ENCODE peak calls at places on chromosome 3, in eight cellular contexts. Y, J, T, G, Z, U, O and N are unnamed samples.

GRCh38 chr3:188605960-188606359 is 452.0 kb downstream of the LPP start:
- DNase-seq in Z (no peak), T (no peak), Y (no peak), J (no peak), U (no peak), O (no peak), G (no peak), N (no peak)

GRCh38 chr3:29525254-29525881 is 244.5 kb downstream of the RBMS3 start:
- DNase-seq in Z (peak; percentile 16), O (peak; percentile 61), G (peak; percentile 81), T (no peak), Y (peak; percentile 72), J (no peak), U (no peak), N (peak; percentile 50)

GRCh38 chr3:179768080-179768479 is 115.2 kb downstream of the USP13 start:
- DNase-seq in Y (peak; percentile 22), U (no peak), G (no peak), O (peak; percentile 22), J (no peak), T (no peak), Z (peak; percentile 13), N (peak; percentile 25)

GRCh38 chr3:83224101-83224868 is 1462.8 kb upstream of the GBE1 start:
- DNase-seq in G (no peak), O (no peak), Y (no peak), J (no peak), T (no peak), Z (no peak), U (no peak), N (no peak)

GRCh38 chr3:69524826-69525225 is 138.9 kb upstream of the FRMD4B start:
- DNase-seq in T (no peak), Y (no peak), J (no peak), U (no peak), Z (no peak), G (no peak), O (no peak), N (no peak)

GRCh38 chr3:33787328-33788009 is 11.0 kb upstream of the PDCD6IP start:
- DNase-seq in U (peak; percentile 60), Y (peak; percentile 62), Z (peak; percentile 68), J (no peak), G (peak; percentile 68), T (no peak), O (peak; percentile 74), N (peak; percentile 56)

GRCh38 chr3:39315420-39315819 is 14.1 kb upstream of the CCR8 start:
- DNase-seq in U (no peak), J (no peak), Z (no peak), G (no peak), Y (no peak), T (no peak), O (no peak), N (no peak)

GRCh38 chr3:146532406-146532805 is 12.0 kb downstream of the PLSCR1 start:
- DNase-seq in O (no peak), T (no peak), U (no peak), Z (no peak), G (no peak), J (no peak), Y (no peak), N (no peak)

GRCh38 chr3:137695351-137695750 is 68.8 kb upstream of the SOX14 start:
- DNase-seq in T (no peak), J (no peak), Y (no peak), O (no peak), Z (no peak), G (no peak), U (no peak), N (no peak)

GRCh38 chr3:157135671-157136396 is 24.1 kb downstream of the CCNL1 start:
- DNase-seq in J (no peak), Z (no peak), O (peak; percentile 51), T (no peak), U (no peak), Y (peak; percentile 56), G (peak; percentile 38), N (peak; percentile 50)

GRCh38 chr3:8445861-8446260 is 55.8 kb upstream of the LMCD1 start:
- DNase-seq in Y (no peak), J (no peak), U (no peak), Z (no peak), O (peak; percentile 82), T (no peak), G (no peak), N (no peak)

GRCh38 chr3:72458365-72458764 is 389.9 kb downstream of the SHQ1 start:
- DNase-seq in Z (peak; percentile 82), Y (no peak), U (no peak), O (no peak), J (no peak), G (no peak), T (no peak), N (peak; percentile 15)

GRCh38 chr3:191005790-191006189 is 143.3 kb upstream of the GMNC start:
- DNase-seq in J (no peak), T (no peak), U (no peak), Z (no peak), Y (no peak), G (no peak), O (no peak), N (no peak)

GRCh38 chr3:62559831-62560445 is 186.6 kb upstream of the FEZF2 start:
- DNase-seq in U (peak; percentile 10), O (peak; percentile 22), G (no peak), Z (no peak), J (no peak), T (peak; percentile 8), Y (no peak), N (no peak)

GRCh38 chr3:149134560-149134959 is 5.1 kb downstream of the HPS3 start:
- DNase-seq in U (no peak), O (no peak), G (no peak), T (no peak), J (no peak), Y (no peak), Z (no peak), N (no peak)

GRCh38 chr3:78647735-78648134 is 1120.1 kb downstream of the ROBO1 start:
- DNase-seq in O (no peak), U (no peak), Y (no peak), Z (no peak), G (no peak), J (no peak), T (no peak), N (no peak)

GRCh38 chr3:140223631-140224030 is 288.6 kb downstream of the CLSTN2 start:
- DNase-seq in J (peak; percentile 19), G (no peak), Z (no peak), O (peak; percentile 9), Y (no peak), U (no peak), T (no peak), N (no peak)

GRCh38 chr3:171227828-171228227 is 201.3 kb upstream of the SLC2A2 start:
- DNase-seq in J (no peak), U (no peak), Z (no peak), O (no peak), Y (no peak), T (no peak), G (no peak), N (no peak)

GRCh38 chr3:133871368-133872090 is 24.2 kb downstream of the RAB6B start:
- DNase-seq in Z (no peak), O (no peak), U (no peak), J (no peak), T (no peak), G (no peak), Y (no peak), N (no peak)

GRCh38 chr3:69203631-69204314 is 81.4 kb upstream of the LMOD3 start:
- DNase-seq in G (no peak), O (no peak), Y (no peak), T (no peak), U (no peak), Z (no peak), J (no peak), N (no peak)

GRCh38 chr3:197737749-197738462 is 1.2 kb upstream of the RUBCN start:
- DNase-seq in G (no peak), O (no peak), U (no peak), J (peak; percentile 46), T (no peak), Z (no peak), Y (no peak), N (no peak)
- H3K4me3 ChIP-seq in G (no peak overlapping the region), O (peak overlapping the region; percentile 81), U (peak overlapping the region; percentile 77), J (peak overlapping the region; percentile 94), T (no peak overlapping the region), Z (peak overlapping the region; percentile 93), Y (peak overlapping the region; percentile 88), N (no peak overlapping the region)

DNA sequence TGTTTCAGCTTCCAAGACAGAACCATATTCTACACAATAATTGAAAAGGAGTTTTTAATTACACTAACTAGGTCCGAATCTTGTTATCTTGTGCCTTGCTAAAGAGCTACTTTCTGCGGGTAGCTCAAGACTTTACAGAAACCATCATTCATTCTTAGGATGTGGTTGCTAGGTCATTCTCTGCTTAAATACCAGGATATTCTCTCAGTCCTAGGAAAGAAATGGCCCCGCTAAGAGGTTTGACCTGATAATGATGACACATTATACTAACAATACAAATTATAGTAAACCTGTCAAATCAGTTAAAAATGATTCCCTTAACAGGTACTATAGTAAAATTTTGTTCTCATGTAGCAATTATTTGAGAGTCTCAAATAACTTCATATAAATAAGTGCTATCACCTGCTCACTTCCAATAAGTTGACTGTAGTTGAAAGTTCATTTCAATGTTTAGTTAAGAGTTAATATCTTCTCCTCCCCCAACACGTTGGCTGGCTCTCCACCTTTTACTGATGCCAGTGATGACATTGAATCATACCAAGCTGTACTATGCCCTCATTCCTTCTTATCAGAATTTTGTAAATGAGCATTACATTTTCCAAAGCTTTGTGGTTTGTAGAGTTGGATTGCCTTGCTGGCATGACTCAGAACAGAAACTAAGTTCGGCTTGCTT is 3.6 kb upstream of the C3orf85 start:
- DNase-seq in J (no peak), G (no peak), T (no peak), Y (no peak), Z (peak; percentile 66), U (no peak), O (peak; percentile 27), N (no peak)
- TF ChIP-seq POLR2A in J (no peak), G (no peak), T (no peak), Y (no peak), Z (no peak), U (no peak), O (no peak), N (no peak)

DNA sequence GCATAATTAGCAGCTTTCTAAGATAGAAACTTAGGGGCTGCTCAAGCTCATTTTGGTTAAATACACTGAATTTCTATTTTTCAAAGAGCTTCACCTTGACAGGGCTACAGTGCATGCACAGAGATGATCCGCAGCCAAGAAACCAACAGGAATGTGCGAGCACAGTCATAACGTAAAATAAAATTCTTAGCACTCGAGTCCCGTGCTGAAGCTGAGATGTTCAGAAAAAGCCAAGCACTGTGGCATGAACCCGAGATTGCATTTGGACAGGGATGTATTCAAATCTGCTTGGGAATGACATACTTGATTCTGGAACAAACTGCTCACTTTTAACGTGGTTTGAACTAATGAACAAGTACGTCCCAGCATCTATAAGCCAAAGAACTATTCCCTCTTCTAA is 340.3 kb downstream of the FOXP1 start:
- DNase-seq in Z (no peak), G (no peak), U (no peak), O (no peak), Y (no peak), J (no peak), T (no peak), N (no peak)
- H3K4me3 ChIP-seq in Z (peak overlapping the region; percentile 30), G (no peak overlapping the region), U (no peak overlapping the region), O (no peak overlapping the region), Y (no peak overlapping the region), J (no peak overlapping the region), T (peak overlapping the region; percentile 42), N (no peak overlapping the region)

DNA sequence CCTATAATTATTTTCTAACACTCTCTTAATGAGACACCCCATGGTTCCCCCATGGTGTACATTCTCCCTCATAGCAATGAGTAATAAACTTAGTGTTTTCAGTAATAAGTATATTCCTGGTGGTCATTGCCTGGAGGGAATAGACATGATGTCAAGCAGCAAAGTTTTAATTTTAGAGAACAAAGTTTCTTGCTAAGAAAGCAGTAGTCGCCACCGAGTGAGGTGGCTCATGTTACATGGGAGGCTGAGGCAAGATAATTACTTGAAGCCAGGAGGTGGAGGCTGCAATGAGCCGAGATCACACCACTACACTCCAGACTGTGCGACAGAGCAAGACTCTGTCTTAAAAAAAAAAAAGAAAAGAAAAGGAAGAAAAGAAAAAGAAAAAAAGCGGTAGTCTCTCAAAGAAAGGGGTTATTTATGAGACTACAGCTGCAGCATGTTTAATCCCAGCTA is 2.4 kb upstream of the ELP6 start:
- DNase-seq in T (no peak), J (no peak), G (no peak), Y (peak; percentile 19), U (no peak), Z (no peak), O (no peak), N (no peak)
- TF ChIP-seq POLR2A in T (no peak), J (no peak), G (no peak), Y (no peak), U (no peak), Z (no peak), O (no peak), N (no peak)